ENCODE peak calls at places on chromosomes 7 and 10, in eight cellular contexts. C is heart right ventricle, S is ovary, H is astrocyte of the cerebellum, J is mesothelial cell of epicardium, W is upper lobe of left lung, K is endodermal cell, R is left lung. P is an unnamed sample.

GRCh38 chr7:37899712-37900247 is 16.8 kb downstream of the SFRP4 start:
- DNase-seq in C (no peak), S (no peak), H (no peak), J (no peak), W (no peak), K (no peak), R (no peak), P (no peak)

GRCh38 chr7:112092306-112093090 is 113.7 kb downstream of the DOCK4 start:
- DNase-seq in C (no peak), S (no peak), H (no peak), J (no peak), W (no peak), K (no peak), R (no peak), P (no peak)

GRCh38 chr10:78451592-78451991 is 417.9 kb downstream of the RPS24 start:
- DNase-seq in C (no peak), S (peak), H (no peak), J (no peak), W (no peak), K (no peak), R (no peak), P (no peak)

GRCh38 chr7:157228864-157229422 is 90.2 kb downstream of the UBE3C start:
- DNase-seq in C (no peak), S (no peak), H (no peak), J (no peak), W (no peak), K (peak), R (no peak), P (no peak)

GRCh38 chr7:22202141-22202540 is 154.8 kb downstream of the RAPGEF5 start:
- DNase-seq in C (no peak), S (no peak), H (no peak), J (peak), W (no peak), K (no peak), R (no peak), P (no peak)

GRCh38 chr10:99711129-99711719 is 20.7 kb downstream of the COX15 start:
- DNase-seq in C (no peak), S (no peak), H (peak), J (no peak), W (no peak), K (peak), R (no peak), P (no peak)

GRCh38 chr7:112129655-112130323 is 76.4 kb downstream of the DOCK4 start:
- DNase-seq in C (no peak), S (no peak), H (no peak), J (no peak), W (peak), K (peak), R (no peak), P (no peak)

GRCh38 chr10:109616356-109616755 is 307.0 kb downstream of the XPNPEP1 start:
- DNase-seq in C (no peak), S (no peak), H (no peak), J (no peak), W (no peak), K (no peak), R (no peak), P (no peak)

GRCh38 chr7:150321788-150322113 is 1.4 kb upstream of the LRRC61 start:
- DNase-seq in C (no peak), S (no peak), H (no peak), J (no peak), W (no peak), K (no peak), R (no peak), P (no peak)

GRCh38 chr10:77397103-77397502 is 240.5 kb downstream of the KCNMA1 start:
- DNase-seq in C (no peak), S (no peak), H (no peak), J (no peak), W (no peak), K (no peak), R (no peak), P (no peak)

GRCh38 chr7:131970602-131971001 is 414.2 kb upstream of the PODXL start:
- DNase-seq in C (no peak), S (no peak), H (no peak), J (no peak), W (no peak), K (no peak), R (no peak), P (no peak)

GRCh38 chr10:79502561-79503309 is 9.6 kb upstream of the EIF5AL1 start:
- DNase-seq in C (peak), S (peak), H (no peak), J (no peak), W (no peak), K (peak), R (no peak), P (no peak)

GRCh38 chr10:71396714-71397339 is at the start of gene CDH23:
- DNase-seq in C (peak), S (peak), H (no peak), J (no peak), W (peak), K (peak), R (peak), P (no peak)

GRCh38 chr10:62707810-62708209 is 96.7 kb upstream of the ADO start:
- DNase-seq in C (no peak), S (no peak), H (no peak), J (no peak), W (no peak), K (no peak), R (no peak), P (no peak)

GRCh38 chr10:56823849-56824248 is 462.8 kb upstream of the ZWINT start:
- DNase-seq in C (no peak), S (no peak), H (no peak), J (no peak), W (no peak), K (no peak), R (no peak), P (no peak)

GRCh38 chr10:11846542-11846941 is 23.4 kb downstream of the PROSER2 start:
- DNase-seq in C (no peak), S (no peak), H (no peak), J (no peak), W (no peak), K (no peak), R (no peak), P (no peak)

GRCh38 chr7:50782376-50783208 is at the start of gene GRB10:
- DNase-seq in C (peak), S (peak), H (no peak), J (no peak), W (peak), K (peak), R (peak), P (no peak)

GRCh38 chr10:49139000-49139865 is 5.4 kb upstream of the FAM170B start:
- DNase-seq in C (no peak), S (peak), H (peak), J (no peak), W (no peak), K (no peak), R (no peak), P (no peak)

GRCh38 chr7:75738604-75738974 is at the start of gene HIP1:
- DNase-seq in C (no peak), S (no peak), H (no peak), J (no peak), W (no peak), K (no peak), R (no peak), P (no peak)

GRCh38 chr10:90960355-90960814 is 39.5 kb upstream of the ANKRD1 start:
- DNase-seq in C (no peak), S (no peak), H (no peak), J (no peak), W (no peak), K (no peak), R (no peak), P (no peak)

GRCh38 chr10:50740351-50740688 is 584 bp downstream of the ASAH2B start:
- DNase-seq in C (no peak), S (no peak), H (peak), J (no peak), W (no peak), K (no peak), R (no peak), P (no peak)

GRCh38 chr10:6128591-6129383 is 40.0 kb downstream of the RBM17 start:
- DNase-seq in C (no peak), S (peak), H (no peak), J (no peak), W (peak), K (peak), R (no peak), P (no peak)

GRCh38 chr10:100008142-100008522 is 1.6 kb downstream of the DNMBP start:
- DNase-seq in C (no peak), S (no peak), H (no peak), J (no peak), W (no peak), K (no peak), R (no peak), P (no peak)

GRCh38 chr7:100585511-100586265 is at the start of gene LRCH4:
- DNase-seq in C (peak), S (no peak), H (no peak), J (no peak), W (peak), K (peak), R (peak), P (peak)

GRCh38 chr10:42594246-42594650 is 44.1 kb downstream of the ZNF33B start:
- DNase-seq in C (no peak), S (no peak), H (no peak), J (no peak), W (no peak), K (no peak), R (no peak), P (no peak)

GRCh38 chr10:119135517-119135890 is 30.0 kb downstream of the SFXN4 start:
- DNase-seq in C (no peak), S (no peak), H (no peak), J (no peak), W (peak), K (no peak), R (no peak), P (no peak)

GRCh38 chr10:79145517-79146470 is 77.0 kb downstream of the ZMIZ1 start:
- DNase-seq in C (no peak), S (no peak), H (no peak), J (no peak), W (no peak), K (no peak), R (peak), P (no peak)

GRCh38 chr7:8177109-8177933 is 84.6 kb downstream of the ICA1 start:
- DNase-seq in C (no peak), S (no peak), H (no peak), J (no peak), W (no peak), K (no peak), R (no peak), P (no peak)

GRCh38 chr7:112211348-112211907 is 4.9 kb downstream of the ZNF277 start:
- DNase-seq in C (no peak), S (no peak), H (no peak), J (no peak), W (peak), K (no peak), R (no peak), P (no peak)

GRCh38 chr10:36606234-36606839 is 519.1 kb upstream of the ANKRD30A start:
- DNase-seq in C (no peak), S (no peak), H (no peak), J (no peak), W (no peak), K (no peak), R (no peak), P (no peak)

GRCh38 chr7:93823621-93824020 is 66.9 kb downstream of the TFPI2 start:
- DNase-seq in C (no peak), S (no peak), H (no peak), J (no peak), W (no peak), K (no peak), R (no peak), P (no peak)

GRCh38 chr7:1442355-1443124 is 16.7 kb downstream of the MICALL2 start:
- DNase-seq in C (no peak), S (no peak), H (no peak), J (no peak), W (no peak), K (no peak), R (no peak), P (no peak)

GRCh38 chr10:63977329-63977923 is 456.2 kb downstream of the REEP3 start:
- DNase-seq in C (no peak), S (no peak), H (peak), J (no peak), W (no peak), K (peak), R (no peak), P (no peak)
- TF ChIP-seq CTCF in C (peak), S (no peak), H (peak), J (peak), W (peak), K (peak), R (peak), P (no peak)

DNA sequence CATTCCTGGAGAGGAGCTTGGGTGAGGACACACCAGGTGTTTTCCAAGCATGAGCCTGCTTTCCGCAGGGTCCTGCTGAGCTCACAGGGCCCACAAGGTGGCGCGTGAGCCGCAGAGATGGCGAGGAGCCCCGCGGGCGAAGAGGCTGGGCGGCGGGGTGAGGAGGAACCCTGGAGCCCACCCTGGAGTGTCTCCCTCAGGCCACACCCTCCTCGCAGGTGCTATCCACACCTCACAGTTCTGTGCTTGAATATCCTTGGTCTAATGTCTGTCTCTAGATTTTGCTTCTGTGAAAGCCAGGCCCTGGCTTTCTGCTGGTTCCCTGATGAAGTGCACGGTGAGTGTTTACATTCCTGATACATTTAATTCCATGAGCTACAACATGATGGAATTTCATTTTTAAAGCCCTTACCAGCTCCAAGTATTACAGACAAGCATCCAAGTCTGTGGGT is 433.6 kb downstream of the ACTR3B start:
- DNase-seq in C (peak), S (no peak), H (no peak), J (no peak), W (peak), K (peak), R (peak), P (no peak)
- TF ChIP-seq CTCF in C (peak), S (no peak), H (peak), J (no peak), W (peak), K (peak), R (peak), P (no peak)

GRCh38 chr7:31938650-31939049 is 131.6 kb downstream of the PDE1C start:
- DNase-seq in C (no peak), S (no peak), H (no peak), J (no peak), W (no peak), K (no peak), R (no peak), P (no peak)

GRCh38 chr7:31940167-31940566 is 130.0 kb downstream of the PDE1C start:
- DNase-seq in C (no peak), S (no peak), H (no peak), J (no peak), W (no peak), K (no peak), R (no peak), P (no peak)

GRCh38 chr7:31935671-31936070 is 134.5 kb downstream of the PDE1C start:
- DNase-seq in C (no peak), S (no peak), H (no peak), J (no peak), W (no peak), K (no peak), R (no peak), P (no peak)

GRCh38 chr7:31937982-31938381 is 132.2 kb downstream of the PDE1C start:
- DNase-seq in C (no peak), S (no peak), H (no peak), J (no peak), W (no peak), K (no peak), R (no peak), P (no peak)

DNA sequence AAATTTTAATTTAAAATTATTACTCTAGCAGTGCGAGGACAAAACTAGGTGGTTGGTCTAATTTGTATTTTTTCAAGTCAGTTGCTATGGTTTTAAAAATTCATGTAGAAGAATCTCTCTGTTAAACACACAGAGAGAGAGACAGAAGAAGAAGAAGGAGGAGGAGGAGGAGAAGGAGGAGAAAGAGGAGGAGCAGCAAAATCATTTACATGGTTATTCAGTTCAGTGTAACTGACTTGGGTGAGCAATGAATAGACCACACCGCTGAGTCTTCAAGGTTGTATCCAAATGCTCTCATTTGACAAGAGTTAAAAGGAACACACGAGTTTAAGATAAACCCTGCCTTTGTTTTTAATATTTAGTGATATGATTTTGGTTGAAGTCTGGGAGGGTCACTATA is 131.1 kb downstream of the PDE1C start:
- DNase-seq in C (no peak), S (no peak), H (no peak), J (no peak), W (no peak), K (no peak), R (no peak), P (no peak)
- TF ChIP-seq CTCF in C (no peak), S (no peak), H (no peak), J (no peak), W (no peak), K (peak), R (no peak), P (no peak)

DNA sequence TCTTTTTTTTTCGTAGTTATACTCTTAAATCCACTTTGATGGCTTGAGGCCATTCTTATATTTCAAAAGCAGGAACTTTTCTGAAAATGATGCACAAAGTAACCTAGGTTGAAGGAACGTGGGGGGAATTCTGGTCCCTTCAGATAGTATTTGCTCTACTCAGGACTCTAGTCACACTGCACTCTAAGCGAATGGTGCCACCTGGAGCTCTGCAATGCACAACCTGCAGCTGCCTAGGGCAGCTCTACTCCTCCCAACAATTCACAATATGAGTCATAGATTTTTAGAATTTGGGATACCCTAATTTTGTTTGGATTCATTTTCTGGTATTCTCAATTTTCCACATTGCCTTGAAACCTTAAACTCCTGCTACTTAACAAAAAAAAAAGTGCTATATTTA is 17.3 kb downstream of the SYPL1 start:
- DNase-seq in C (no peak), S (no peak), H (no peak), J (no peak), W (no peak), K (no peak), R (no peak), P (no peak)
- TF ChIP-seq CTCF in C (no peak), S (no peak), H (no peak), J (no peak), W (no peak), K (peak), R (no peak), P (no peak)

GRCh38 chr7:28088032-28088431 is 92.6 kb downstream of the JAZF1 start:
- DNase-seq in C (no peak), S (no peak), H (no peak), J (no peak), W (no peak), K (no peak), R (no peak), P (no peak)

GRCh38 chr7:28096713-28097112 is 83.9 kb downstream of the JAZF1 start:
- DNase-seq in C (no peak), S (peak), H (peak), J (no peak), W (peak), K (peak), R (no peak), P (peak)

GRCh38 chr7:28089120-28089714 is 91.4 kb downstream of the JAZF1 start:
- DNase-seq in C (no peak), S (no peak), H (no peak), J (no peak), W (no peak), K (no peak), R (no peak), P (no peak)

GRCh38 chr7:28091190-28091589 is 89.4 kb downstream of the JAZF1 start:
- DNase-seq in C (no peak), S (no peak), H (no peak), J (no peak), W (no peak), K (no peak), R (no peak), P (no peak)

GRCh38 chr7:28093617-28094232 is 86.9 kb downstream of the JAZF1 start:
- DNase-seq in C (peak), S (peak), H (peak), J (peak), W (peak), K (peak), R (peak), P (peak)
- TF ChIP-seq CTCF in C (peak), S (no peak), H (peak), J (peak), W (peak), K (peak), R (peak), P (peak)